ENCODE peak calls at places on chromosomes 7 and 10, in four cellular contexts. One of them, this sample, is unnamed.

GRCh38 chr10:67402620-67403019 is 293.4 kb downstream of the CTNNA3 start:
- DNase-seq in Peyer's patch: no peak
- DNase-seq in lower leg skin: no peak
- DNase-seq in neural crest cell: no peak
- DNase-seq in this sample: no peak

GRCh38 chr7:66883716-66884115 is 37.3 kb upstream of the TMEM248 start:
- DNase-seq in lower leg skin: no peak
- DNase-seq in Peyer's patch: no peak
- DNase-seq in neural crest cell: no peak
- DNase-seq in this sample: no peak

GRCh38 chr7:16587785-16588184 is 57.8 kb downstream of the ANKMY2 start:
- DNase-seq in Peyer's patch: no peak
- DNase-seq in lower leg skin: no peak
- DNase-seq in neural crest cell: no peak
- DNase-seq in this sample: no peak

GRCh38 chr10:5595591-5596590 is 70.5 kb downstream of the ASB13 start:
- DNase-seq in neural crest cell: no peak
- DNase-seq in lower leg skin: no peak
- DNase-seq in Peyer's patch: no peak
- DNase-seq in this sample: no peak

GRCh38 chr7:7564323-7564780 is 2.3 kb upstream of the MIOS start:
- DNase-seq in neural crest cell: no peak
- DNase-seq in Peyer's patch: no peak
- DNase-seq in lower leg skin: no peak
- DNase-seq in this sample: no peak

GRCh38 chr7:2172311-2173183 is 60.2 kb downstream of the MAD1L1 start:
- DNase-seq in neural crest cell: no peak
- DNase-seq in Peyer's patch: no peak
- DNase-seq in lower leg skin: no peak
- DNase-seq in this sample: no peak

GRCh38 chr7:138125598-138126111 is 49.4 kb downstream of the AKR1D1 start:
- DNase-seq in Peyer's patch: no peak
- DNase-seq in lower leg skin: no peak
- DNase-seq in neural crest cell: no peak
- DNase-seq in this sample: no peak

GRCh38 chr7:37408885-37409248 is 39.8 kb downstream of the ELMO1 start:
- DNase-seq in Peyer's patch: no peak
- DNase-seq in lower leg skin: no peak
- DNase-seq in neural crest cell: no peak
- DNase-seq in this sample: no peak

GRCh38 chr10:70478191-70479160 is at the start of gene PALD1:
- DNase-seq in lower leg skin: peak
- DNase-seq in Peyer's patch: peak
- DNase-seq in neural crest cell: peak
- DNase-seq in this sample: peak

GRCh38 chr10:59387951-59388431 is 25.6 kb upstream of the FAM13C start:
- DNase-seq in lower leg skin: no peak
- DNase-seq in Peyer's patch: no peak
- DNase-seq in neural crest cell: no peak
- DNase-seq in this sample: no peak

DNA sequence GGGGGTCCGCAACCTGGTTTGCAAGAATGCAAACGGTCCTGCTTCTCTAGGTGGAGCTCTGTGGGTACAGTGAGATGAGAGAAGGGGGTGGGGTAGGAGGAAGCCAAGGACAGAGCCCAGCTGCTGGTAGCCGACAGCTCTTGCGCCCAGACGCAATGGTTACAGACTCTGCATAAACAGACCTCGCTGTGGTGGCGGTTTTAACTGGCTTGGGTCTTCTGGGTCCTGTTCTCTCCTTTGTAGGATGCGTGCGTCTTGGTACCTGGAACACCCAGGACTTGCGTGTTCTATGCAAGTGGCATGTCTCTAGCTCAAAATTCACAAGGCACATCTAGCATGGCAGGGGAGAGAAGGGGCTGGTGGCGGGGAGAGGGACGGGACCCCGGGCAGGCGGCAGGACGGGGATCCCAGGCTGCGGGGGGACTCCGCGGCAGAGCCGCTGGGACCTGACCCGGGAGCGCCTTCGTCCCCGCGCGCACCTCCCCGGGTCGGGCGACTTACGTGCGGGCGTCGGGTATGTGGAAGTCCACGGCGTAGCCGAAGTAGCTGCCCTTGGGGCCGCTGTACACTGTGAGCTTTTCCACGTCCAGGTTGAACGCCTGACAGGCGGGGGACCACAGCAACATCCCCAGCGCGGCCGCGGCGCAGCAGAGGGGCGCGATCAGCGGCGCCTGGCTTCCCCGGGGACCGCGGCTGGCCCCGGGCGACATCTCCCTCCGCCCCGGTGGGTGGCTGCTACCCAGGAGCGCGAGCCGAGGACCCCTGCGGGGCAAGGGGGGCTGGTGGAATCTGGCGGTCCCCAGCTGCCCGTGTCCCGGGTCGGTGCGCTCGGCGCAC is 442 bp downstream of the ITGA8 start:
- DNase-seq in lower leg skin: no peak
- DNase-seq in neural crest cell: peak
- DNase-seq in Peyer's patch: no peak
- DNase-seq in this sample: no peak
- TF ChIP-seq CTCF in lower leg skin: no peak
- TF ChIP-seq CTCF in neural crest cell: no peak
- TF ChIP-seq CTCF in Peyer's patch: no peak
- TF ChIP-seq CTCF in this sample: no peak

GRCh38 chr7:99461221-99461620 is 4.7 kb downstream of the ATP5MF start:
- DNase-seq in lower leg skin: no peak
- DNase-seq in neural crest cell: no peak
- DNase-seq in Peyer's patch: no peak
- DNase-seq in this sample: no peak
- TF ChIP-seq CTCF in lower leg skin: no peak
- TF ChIP-seq CTCF in neural crest cell: peak
- TF ChIP-seq CTCF in Peyer's patch: no peak
- TF ChIP-seq CTCF in this sample: no peak

GRCh38 chr7:157516911-157517781 is 180.3 kb downstream of the DNAJB6 start:
- DNase-seq in lower leg skin: no peak
- DNase-seq in Peyer's patch: peak
- DNase-seq in neural crest cell: no peak
- DNase-seq in this sample: no peak

GRCh38 chr7:157514746-157515145 is 177.9 kb downstream of the DNAJB6 start:
- DNase-seq in Peyer's patch: no peak
- DNase-seq in neural crest cell: no peak
- DNase-seq in lower leg skin: no peak
- DNase-seq in this sample: no peak

GRCh38 chr7:157516311-157516710 is 179.5 kb downstream of the DNAJB6 start:
- DNase-seq in neural crest cell: no peak
- DNase-seq in Peyer's patch: peak
- DNase-seq in lower leg skin: no peak
- DNase-seq in this sample: no peak

GRCh38 chr7:157514306-157514705 is 177.5 kb downstream of the DNAJB6 start:
- DNase-seq in neural crest cell: no peak
- DNase-seq in Peyer's patch: peak
- DNase-seq in lower leg skin: no peak
- DNase-seq in this sample: no peak

GRCh38 chr7:157515342-157516041 is 178.7 kb downstream of the DNAJB6 start:
- DNase-seq in Peyer's patch: no peak
- DNase-seq in lower leg skin: no peak
- DNase-seq in neural crest cell: no peak
- DNase-seq in this sample: no peak
- TF ChIP-seq CTCF in Peyer's patch: no peak
- TF ChIP-seq CTCF in lower leg skin: no peak
- TF ChIP-seq CTCF in neural crest cell: no peak
- TF ChIP-seq CTCF in this sample: no peak

GRCh38 chr7:121351682-121352081 is 22.9 kb downstream of the WNT16 start:
- DNase-seq in lower leg skin: no peak
- DNase-seq in neural crest cell: no peak
- DNase-seq in Peyer's patch: no peak
- DNase-seq in this sample: no peak
- TF ChIP-seq CTCF in lower leg skin: no peak
- TF ChIP-seq CTCF in neural crest cell: peak
- TF ChIP-seq CTCF in Peyer's patch: no peak
- TF ChIP-seq CTCF in this sample: peak

DNA sequence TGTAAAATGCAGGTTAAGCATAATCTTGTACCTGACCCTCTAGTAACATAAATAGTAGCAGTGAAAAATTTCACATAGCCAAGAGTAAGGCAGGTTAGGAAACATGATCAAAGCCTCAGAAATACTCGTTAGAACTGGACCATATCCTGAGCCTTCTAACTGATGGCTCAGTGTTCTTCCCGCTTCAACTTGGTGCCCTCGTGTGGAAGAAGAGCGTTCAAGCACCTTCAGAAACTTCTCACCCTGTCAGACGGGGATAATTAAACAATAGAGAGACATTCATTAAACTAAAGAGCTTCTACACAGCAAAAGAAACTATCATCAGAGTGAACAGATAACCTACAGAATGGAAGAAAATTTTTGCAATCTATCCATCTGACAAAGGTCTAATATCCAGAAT is 124.5 kb downstream of the MYOF start:
- DNase-seq in Peyer's patch: no peak
- DNase-seq in neural crest cell: no peak
- DNase-seq in lower leg skin: no peak
- DNase-seq in this sample: no peak
- TF ChIP-seq CTCF in Peyer's patch: peak
- TF ChIP-seq CTCF in neural crest cell: peak
- TF ChIP-seq CTCF in lower leg skin: no peak
- TF ChIP-seq CTCF in this sample: no peak

GRCh38 chr10:98039690-98040381 is 9.4 kb upstream of the CRTAC1 start:
- DNase-seq in lower leg skin: no peak
- DNase-seq in neural crest cell: no peak
- DNase-seq in Peyer's patch: no peak
- DNase-seq in this sample: no peak

GRCh38 chr10:98041352-98042043 is 11.1 kb upstream of the CRTAC1 start:
- DNase-seq in lower leg skin: peak
- DNase-seq in Peyer's patch: peak
- DNase-seq in neural crest cell: peak
- DNase-seq in this sample: no peak

GRCh38 chr10:98033515-98033914 is 3.1 kb upstream of the CRTAC1 start:
- DNase-seq in Peyer's patch: no peak
- DNase-seq in neural crest cell: no peak
- DNase-seq in lower leg skin: no peak
- DNase-seq in this sample: no peak

GRCh38 chr10:98035599-98035998 is 5.2 kb upstream of the CRTAC1 start:
- DNase-seq in neural crest cell: no peak
- DNase-seq in Peyer's patch: no peak
- DNase-seq in lower leg skin: no peak
- DNase-seq in this sample: no peak

DNA sequence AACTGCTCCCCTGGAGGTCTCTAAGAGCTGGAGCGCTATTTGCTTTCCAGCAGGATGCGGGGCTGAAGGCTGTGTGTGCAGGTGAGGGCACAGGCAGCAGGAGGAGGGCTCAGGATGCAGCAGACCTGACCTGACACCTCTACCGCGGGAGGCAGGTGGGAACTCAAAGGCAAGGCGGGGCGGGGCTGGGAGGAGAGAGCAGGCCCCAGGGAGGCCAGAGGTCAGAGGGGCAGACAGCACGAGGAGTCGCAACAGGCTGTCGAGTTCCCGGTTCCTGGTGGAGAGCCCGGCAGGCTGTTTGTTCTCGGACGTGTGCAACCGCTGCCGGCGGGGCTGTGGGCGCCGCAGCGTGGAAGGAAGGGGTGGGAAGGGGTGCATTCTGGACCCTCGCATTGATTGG is 7.9 kb upstream of the CRTAC1 start:
- DNase-seq in Peyer's patch: no peak
- DNase-seq in neural crest cell: no peak
- DNase-seq in lower leg skin: no peak
- DNase-seq in this sample: no peak
- TF ChIP-seq CTCF in Peyer's patch: no peak
- TF ChIP-seq CTCF in neural crest cell: no peak
- TF ChIP-seq CTCF in lower leg skin: no peak
- TF ChIP-seq CTCF in this sample: no peak

DNA sequence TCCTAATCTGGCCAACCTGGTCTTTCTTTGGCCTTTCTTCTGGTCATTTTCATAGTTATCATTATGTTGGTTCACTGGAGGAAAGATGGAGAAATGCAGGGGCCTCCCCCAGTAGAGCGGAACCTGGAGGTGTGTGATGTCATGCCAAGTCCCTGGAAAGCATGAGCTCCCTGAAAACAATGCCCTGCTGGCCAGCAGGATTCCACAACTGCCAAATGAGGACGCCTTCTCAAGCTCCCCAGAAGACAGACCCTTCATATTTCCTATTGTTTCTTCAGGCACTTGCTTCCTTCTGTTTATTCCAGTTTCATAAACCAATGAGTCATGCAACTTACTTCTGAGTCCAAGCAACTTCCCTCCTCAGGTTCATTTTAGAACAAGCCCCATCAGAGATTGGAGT is 339.0 kb downstream of the GATA3 start:
- DNase-seq in Peyer's patch: no peak
- DNase-seq in neural crest cell: no peak
- DNase-seq in lower leg skin: no peak
- DNase-seq in this sample: no peak
- TF ChIP-seq CTCF in Peyer's patch: no peak
- TF ChIP-seq CTCF in neural crest cell: no peak
- TF ChIP-seq CTCF in lower leg skin: no peak
- TF ChIP-seq CTCF in this sample: no peak

GRCh38 chr7:116633131-116633988 is 38.6 kb upstream of the MET start:
- DNase-seq in neural crest cell: no peak
- DNase-seq in Peyer's patch: no peak
- DNase-seq in lower leg skin: peak
- DNase-seq in this sample: no peak
- TF ChIP-seq CTCF in neural crest cell: no peak
- TF ChIP-seq CTCF in Peyer's patch: no peak
- TF ChIP-seq CTCF in lower leg skin: no peak
- TF ChIP-seq CTCF in this sample: no peak

DNA sequence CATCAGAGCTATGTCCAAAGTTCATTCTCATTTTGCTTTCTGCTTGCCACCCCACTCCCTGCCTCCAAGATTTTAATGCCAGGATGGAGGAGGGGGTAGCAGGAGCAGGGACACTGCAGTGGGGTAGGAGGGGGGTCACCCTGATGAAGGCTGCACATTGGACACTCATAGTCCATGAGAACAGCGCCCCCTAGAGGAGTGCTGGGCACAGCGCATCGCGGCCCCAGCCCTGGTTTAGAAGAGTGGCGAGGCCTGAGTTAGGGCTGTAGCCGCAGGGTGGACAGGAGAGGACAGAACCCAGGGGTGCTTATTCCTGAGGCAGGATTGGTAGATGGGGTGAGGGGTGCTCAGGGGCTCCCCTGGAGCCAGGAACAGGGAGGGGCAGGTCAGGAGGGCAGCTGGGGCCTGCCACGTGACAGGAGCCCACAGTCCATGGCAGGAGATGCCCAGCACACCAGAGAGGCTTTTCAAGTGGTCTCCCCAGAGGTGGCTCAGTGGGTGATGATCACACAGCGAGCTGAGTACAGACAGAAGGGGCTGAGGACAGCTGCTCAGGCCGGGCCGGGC is 71.4 kb downstream of the NEURL1 start:
- DNase-seq in lower leg skin: no peak
- DNase-seq in Peyer's patch: no peak
- DNase-seq in neural crest cell: peak
- DNase-seq in this sample: no peak
- TF ChIP-seq CTCF in lower leg skin: no peak
- TF ChIP-seq CTCF in Peyer's patch: peak
- TF ChIP-seq CTCF in neural crest cell: peak
- TF ChIP-seq CTCF in this sample: no peak

GRCh38 chr7:77460057-77460486 is 43.9 kb upstream of the GSAP start:
- DNase-seq in neural crest cell: no peak
- DNase-seq in lower leg skin: no peak
- DNase-seq in Peyer's patch: no peak
- DNase-seq in this sample: no peak
- TF ChIP-seq CTCF in neural crest cell: no peak
- TF ChIP-seq CTCF in lower leg skin: no peak
- TF ChIP-seq CTCF in Peyer's patch: peak
- TF ChIP-seq CTCF in this sample: no peak